ENCODE peak calls at places on chromosomes 5 and 9, in six cellular contexts. X is H1; F is gastrocnemius medialis; B is CD4-positive, CD25-positive, alpha-beta regulatory T cell; S is epithelial cell of esophagus; O is cardiac fibroblast. K is an unnamed sample.

GRCh38 chr5:128695791-128696520 is 157.9 kb upstream of the FBN2 start:
- DNase-seq in X (no peak), S (no peak), O (no peak), B (no peak), F (no peak), K (no peak)

GRCh38 chr5:181170237-181170830 is 22.9 kb downstream of the OR2V2 start:
- DNase-seq in S (no peak), F (no peak), X (no peak), O (no peak), B (no peak), K (no peak)

GRCh38 chr5:79229357-79230174 is 6.4 kb upstream of the JMY start:
- DNase-seq in X (no peak), B (peak; percentile 15), F (no peak), O (no peak), S (peak; percentile 89), K (no peak)

GRCh38 chr9:71819115-71819739 is 50.9 kb upstream of the CEMIP2 start:
- DNase-seq in F (no peak), S (peak; percentile 48), O (peak; percentile 56), X (no peak), B (peak; percentile 54), K (peak; percentile 21)

GRCh38 chr9:94672811-94673487 is 33.6 kb upstream of the FBP1 start:
- DNase-seq in F (no peak), O (peak; percentile 72), X (no peak), S (peak; percentile 69), B (no peak), K (no peak)

GRCh38 chr9:13615660-13616615 is 336.4 kb upstream of the MPDZ start:
- DNase-seq in B (no peak), F (no peak), O (no peak), X (no peak), S (no peak), K (no peak)

GRCh38 chr5:130720355-130720754 is 444.7 kb downstream of the HINT1 start:
- DNase-seq in B (no peak), S (peak; percentile 74), O (peak; percentile 69), F (no peak), X (no peak), K (no peak)

GRCh38 chr5:61768692-61769281 is 436.7 kb downstream of the ZSWIM6 start:
- DNase-seq in X (peak; percentile 65), B (peak; percentile 18), F (no peak), S (peak; percentile 73), O (no peak), K (no peak)

GRCh38 chr5:14806452-14806851 is 65.1 kb downstream of the ANKH start:
- DNase-seq in F (peak; percentile 50), S (no peak), B (no peak), O (peak; percentile 74), X (no peak), K (peak; percentile 51)

GRCh38 chr5:179802950-179803562 is 3.6 kb downstream of the MGAT4B start:
- DNase-seq in B (no peak), O (no peak), S (no peak), F (peak; percentile 18), X (peak; percentile 59), K (no peak)

GRCh38 chr5:142906863-142907671 is 136.9 kb downstream of the ARHGAP26 start:
- DNase-seq in S (no peak), F (peak; percentile 41), X (no peak), B (no peak), O (peak; percentile 34), K (peak; percentile 64)

GRCh38 chr9:18190671-18191374 is 283.1 kb upstream of the ADAMTSL1 start:
- DNase-seq in X (no peak), O (no peak), B (no peak), S (no peak), F (no peak), K (no peak)

GRCh38 chr5:14257995-14258403 is 114.9 kb downstream of the TRIO start:
- DNase-seq in O (no peak), S (no peak), B (no peak), F (no peak), X (no peak), K (no peak)

GRCh38 chr5:68482199-68482598 is 266.6 kb downstream of the PIK3R1 start:
- DNase-seq in O (no peak), X (no peak), F (no peak), B (no peak), S (no peak), K (no peak)

GRCh38 chr9:34663296-34663590 is 786 bp upstream of the CCL27 start:
- DNase-seq in X (no peak), F (no peak), O (no peak), B (peak; percentile 77), S (no peak), K (no peak)

GRCh38 chr5:3597727-3598082 is 2.1 kb downstream of the IRX1 start:
- DNase-seq in O (no peak), B (no peak), X (no peak), S (no peak), F (no peak), K (no peak)

GRCh38 chr9:132260846-132261245 is 93.9 kb downstream of the SETX start:
- DNase-seq in O (no peak), X (no peak), F (no peak), S (no peak), B (no peak), K (no peak)

GRCh38 chr5:149873896-149874295 is 70.7 kb downstream of the PDE6A start:
- DNase-seq in O (peak; percentile 13), F (no peak), B (no peak), X (no peak), S (no peak), K (no peak)

GRCh38 chr5:38650540-38651275 is 94.3 kb upstream of the LIFR start:
- DNase-seq in O (peak; percentile 32), B (no peak), S (peak; percentile 46), F (no peak), X (no peak), K (no peak)

GRCh38 chr5:141564216-141564692 is 54.5 kb downstream of the DIAPH1 start:
- DNase-seq in O (peak; percentile 97), X (peak; percentile 56), F (peak; percentile 63), B (peak; percentile 93), S (peak; percentile 93), K (no peak)

GRCh38 chr9:117720555-117720954 is 16.4 kb downstream of the TLR4 start:
- DNase-seq in O (peak; percentile 53), F (peak; percentile 50), X (no peak), S (no peak), B (no peak), K (peak; percentile 44)

GRCh38 chr5:18553269-18553668 is 919.0 kb downstream of the TAF11L14 start:
- DNase-seq in S (peak; percentile 90), O (no peak), X (no peak), B (no peak), F (no peak), K (no peak)

GRCh38 chr9:130825051-130825651 is 9.9 kb upstream of the ABL1 start:
- DNase-seq in X (peak; percentile 43), F (no peak), S (no peak), O (peak; percentile 81), B (no peak), K (no peak)

GRCh38 chr9:115694014-115694413 is 459.6 kb upstream of the PAPPA start:
- DNase-seq in S (peak; percentile 75), F (peak; percentile 25), B (no peak), X (peak; percentile 52), O (peak; percentile 96), K (no peak)

GRCh38 chr5:137672001-137672400 is 63.9 kb downstream of the KLHL3 start:
- DNase-seq in O (no peak), X (no peak), B (no peak), F (no peak), S (no peak), K (no peak)

GRCh38 chr9:86263876-86264275 is 4.4 kb upstream of the C9orf153 start:
- DNase-seq in F (no peak), B (no peak), S (no peak), X (no peak), O (no peak), K (no peak)

GRCh38 chr5:133499896-133500295 is 112.4 kb downstream of the FSTL4 start:
- DNase-seq in S (no peak), B (no peak), O (no peak), F (no peak), X (peak; percentile 11), K (no peak)

GRCh38 chr5:37043693-37044092 is 167.1 kb downstream of the NIPBL start:
- DNase-seq in F (no peak), B (peak; percentile 20), O (peak; percentile 11), X (no peak), S (no peak), K (no peak)

GRCh38 chr5:138725153-138725884 is 27.9 kb upstream of the CTNNA1 start:
- DNase-seq in X (peak; percentile 81), F (peak; percentile 66), B (no peak), S (peak; percentile 98), O (peak; percentile 79), K (peak; percentile 28)

GRCh38 chr9:97220894-97221477 is 86.5 kb upstream of the CCDC180 start:
- DNase-seq in B (no peak), F (no peak), O (no peak), X (peak; percentile 63), S (no peak), K (no peak)

GRCh38 chr5:1171340-1171941 is 30.0 kb upstream of the SLC6A19 start:
- DNase-seq in O (peak; percentile 47), S (no peak), F (no peak), X (no peak), B (no peak), K (no peak)